ENCODE peak calls at places on chromosomes 3 and 15, in seven cellular contexts. H is mucosa of gallbladder; V is GM10248; D is activated CD4-positive, alpha-beta T cell treated with anti-CD3 and anti-CD28 coated beads, Interleukin-2, amount 10 ng/mL, durations not matched to agents 24 days and 14 days; G is AG20443; Q is heart right ventricle; C is foreskin fibroblast. M is an unnamed sample.

GRCh38 chr3:188309437-188310269 is 155.7 kb downstream of the LPP start:
- DNase-seq in H (no peak), V (peak), D (peak), G (no peak), Q (no peak), C (no peak), M (no peak)

GRCh38 chr3:4977001-4977888 is 2.0 kb upstream of the BHLHE40 start:
- DNase-seq in H (peak), V (peak), D (peak), G (peak), Q (peak), C (peak), M (peak)

GRCh38 chr15:57640935-57641682 is 49.4 kb downstream of the MYZAP start:
- DNase-seq in H (no peak), V (peak), D (peak), G (peak), Q (no peak), C (peak), M (no peak)

GRCh38 chr3:9883676-9884554 is 3.9 kb upstream of the CIDEC start:
- DNase-seq in H (no peak), V (no peak), D (no peak), G (peak), Q (no peak), C (peak), M (no peak)

GRCh38 chr3:34449305-34449704 is 650.9 kb downstream of the PDCD6IP start:
- DNase-seq in H (no peak), V (no peak), D (no peak), G (no peak), Q (no peak), C (no peak), M (no peak)

GRCh38 chr3:113249111-113249510 is 37.8 kb downstream of the BOC start:
- DNase-seq in H (no peak), V (no peak), D (no peak), G (peak), Q (no peak), C (peak), M (no peak)

GRCh38 chr15:56871180-56871579 is 47.3 kb upstream of the TCF12 start:
- DNase-seq in H (peak), V (no peak), D (no peak), G (peak), Q (no peak), C (peak), M (no peak)

GRCh38 chr3:136929984-136930671 is 27.7 kb upstream of the IL20RB start:
- DNase-seq in H (peak), V (no peak), D (no peak), G (peak), Q (peak), C (no peak), M (no peak)

GRCh38 chr3:16174976-16175901 is 759 bp downstream of the GALNT15 start:
- DNase-seq in H (no peak), V (no peak), D (no peak), G (no peak), Q (no peak), C (no peak), M (no peak)

GRCh38 chr3:148971819-148972218 is 19.5 kb upstream of the GYG1 start:
- DNase-seq in H (no peak), V (no peak), D (peak), G (no peak), Q (peak), C (peak), M (peak)

GRCh38 chr3:171328419-171329082 is 131.7 kb downstream of the TNIK start:
- DNase-seq in H (no peak), V (no peak), D (peak), G (no peak), Q (no peak), C (no peak), M (peak)

GRCh38 chr3:66469220-66469640 is 31.6 kb downstream of the LRIG1 start:
- DNase-seq in H (no peak), V (peak), D (peak), G (no peak), Q (no peak), C (no peak), M (no peak)

GRCh38 chr3:177055557-177056290 is 141.6 kb downstream of the TBL1XR1 start:
- DNase-seq in H (no peak), V (no peak), D (no peak), G (no peak), Q (no peak), C (no peak), M (no peak)

GRCh38 chr15:63331456-63331855 is 50.2 kb downstream of the CA12 start:
- DNase-seq in H (no peak), V (no peak), D (no peak), G (no peak), Q (no peak), C (no peak), M (no peak)

GRCh38 chr3:194344012-194344411 is 7.1 kb downstream of the CPN2 start:
- DNase-seq in H (peak), V (peak), D (peak), G (peak), Q (peak), C (peak), M (peak)

GRCh38 chr3:194205675-194206133 is 69.8 kb downstream of the HES1 start:
- DNase-seq in H (no peak), V (no peak), D (peak), G (no peak), Q (no peak), C (no peak), M (no peak)

GRCh38 chr15:79116771-79117170 is 26.2 kb upstream of the RASGRF1 start:
- DNase-seq in H (no peak), V (no peak), D (no peak), G (no peak), Q (no peak), C (no peak), M (no peak)

GRCh38 chr3:179961081-179962078 is 75.4 kb downstream of the PEX5L start:
- DNase-seq in H (no peak), V (peak), D (no peak), G (no peak), Q (no peak), C (no peak), M (no peak)

GRCh38 chr3:38404286-38404685 is 49.4 kb upstream of the ACVR2B start:
- DNase-seq in H (no peak), V (no peak), D (peak), G (peak), Q (no peak), C (peak), M (no peak)

GRCh38 chr15:88476635-88477038 is 9.1 kb downstream of the MRPS11 start:
- DNase-seq in H (peak), V (peak), D (peak), G (peak), Q (peak), C (peak), M (peak)